ENCODE peak calls at places on chromosomes 16 and 17, in nine cellular contexts. T is left ventricle myocardium inferior; A is psoas muscle; U is cardiac muscle cell; Z is CD8-positive, alpha-beta memory T cell; B is MM.1S; R is thoracic aorta; D is NT2/D1; H is SJSA1. K is an unnamed sample.

GRCh38 chr16:64586756-64587155 is 535.1 kb downstream of the CDH11 start:
- DNase-seq in T (no peak), A (no peak), U (peak; percentile 41), Z (no peak), B (no peak), R (no peak), D (no peak), H (no peak), K (no peak)

GRCh38 chr16:51834131-51834530 is 683.1 kb upstream of the SALL1 start:
- DNase-seq in T (no peak), A (no peak), U (no peak), Z (no peak), B (no peak), R (no peak), D (no peak), H (no peak), K (no peak)

GRCh38 chr16:77660311-77660710 is 62.0 kb upstream of the NUDT7 start:
- DNase-seq in T (no peak), A (no peak), U (peak; percentile 56), Z (no peak), B (no peak), R (no peak), D (peak; percentile 57), H (no peak), K (no peak)

GRCh38 chr16:70476272-70477020 is 22.1 kb downstream of the FCSK start:
- DNase-seq in T (no peak), A (no peak), U (no peak), Z (no peak), B (peak; percentile 31), R (no peak), D (no peak), H (peak; percentile 62), K (no peak)

GRCh38 chr17:64786337-64786736 is 124.2 kb upstream of the SMURF2 start:
- DNase-seq in T (no peak), A (no peak), U (no peak), Z (no peak), B (no peak), R (no peak), D (no peak), H (no peak), K (no peak)

GRCh38 chr17:55770220-55770870 is 19.5 kb downstream of the PCTP start:
- DNase-seq in T (no peak), A (no peak), U (peak; percentile 64), Z (no peak), B (peak; percentile 25), R (no peak), D (no peak), H (no peak), K (no peak)

GRCh38 chr17:77322534-77323412 is 182.0 kb downstream of the SEC14L1 start:
- DNase-seq in T (peak; percentile 83), A (peak; percentile 92), U (peak; percentile 55), Z (no peak), B (no peak), R (peak; percentile 90), D (peak; percentile 44), H (peak; percentile 100), K (no peak)

GRCh38 chr17:29571883-29572681 is 3.6 kb downstream of the TP53I13 start:
- DNase-seq in T (peak; percentile 35), A (no peak), U (no peak), Z (no peak), B (no peak), R (no peak), D (no peak), H (no peak), K (no peak)

GRCh38 chr17:78818932-78819331 is 21.7 kb downstream of the USP36 start:
- DNase-seq in T (no peak), A (peak; percentile 30), U (no peak), Z (peak; percentile 54), B (no peak), R (no peak), D (no peak), H (no peak), K (peak; percentile 48)

GRCh38 chr16:22728167-22728836 is 85.7 kb upstream of the HS3ST2 start:
- DNase-seq in T (no peak), A (no peak), U (no peak), Z (no peak), B (no peak), R (no peak), D (no peak), H (no peak), K (no peak)

GRCh38 chr17:73288534-73289302 is 23.1 kb downstream of the CDC42EP4 start:
- DNase-seq in T (peak; percentile 76), A (peak; percentile 61), U (no peak), Z (no peak), B (no peak), R (no peak), D (no peak), H (no peak), K (no peak)

GRCh38 chr16:27320261-27321012 is 6.7 kb downstream of the IL4R start:
- DNase-seq in T (no peak), A (no peak), U (no peak), Z (no peak), B (no peak), R (no peak), D (no peak), H (no peak), K (no peak)

GRCh38 chr17:79633937-79634813 is 23.3 kb upstream of the RBFOX3 start:
- DNase-seq in T (peak; percentile 6), A (peak; percentile 27), U (no peak), Z (no peak), B (no peak), R (no peak), D (no peak), H (peak; percentile 40), K (no peak)

GRCh38 chr17:4604111-4604644 is 19.8 kb downstream of the SMTNL2 start:
- DNase-seq in T (peak; percentile 84), A (peak; percentile 94), U (peak; percentile 83), Z (no peak), B (no peak), R (no peak), D (no peak), H (no peak), K (no peak)

GRCh38 chr17:50476545-50477315 is 1.9 kb upstream of the RSAD1 start:
- DNase-seq in T (no peak), A (no peak), U (no peak), Z (no peak), B (no peak), R (no peak), D (no peak), H (no peak), K (no peak)

GRCh38 chr17:40561871-40562611 is 3.2 kb downstream of the CCR7 start:
- DNase-seq in T (no peak), A (peak; percentile 34), U (no peak), Z (peak; percentile 28), B (peak; percentile 71), R (no peak), D (no peak), H (peak; percentile 31), K (no peak)

GRCh38 chr17:47694818-47695663 is 1.1 kb downstream of the TBKBP1 start:
- DNase-seq in T (peak; percentile 75), A (peak; percentile 84), U (peak; percentile 56), Z (peak; percentile 34), B (no peak), R (peak; percentile 38), D (no peak), H (peak; percentile 54), K (no peak)

GRCh38 chr16:81838794-81839193 is 59.7 kb downstream of the PLCG2 start:
- DNase-seq in T (no peak), A (no peak), U (no peak), Z (no peak), B (no peak), R (no peak), D (no peak), H (no peak), K (no peak)

DNA sequence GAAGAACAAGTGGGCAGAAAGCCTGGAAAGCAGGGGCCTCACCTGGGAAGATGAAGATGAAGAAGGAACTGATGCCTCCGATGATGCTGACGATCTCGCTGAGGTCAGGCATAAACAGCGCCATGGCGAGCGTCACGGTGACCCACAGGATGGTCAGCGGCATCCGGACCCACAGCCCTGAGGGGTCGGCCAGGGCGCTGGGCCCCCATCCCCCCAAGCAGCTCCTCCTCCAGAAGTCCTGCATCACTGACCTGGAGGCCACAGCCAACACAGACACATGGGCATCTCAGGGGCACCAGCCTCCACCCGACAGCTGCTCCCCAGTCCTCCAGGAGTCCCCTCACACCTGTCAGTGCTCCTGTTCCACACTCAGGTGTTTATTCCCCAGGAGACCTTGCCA is 26.1 kb downstream of the SLC38A8 start:
- DNase-seq in T (no peak), A (no peak), U (no peak), Z (no peak), B (no peak), R (no peak), D (no peak), H (no peak), K (no peak)
- H3K9me3 ChIP-seq in T (peaks cover 9% of the 10 kb centered on the region), A (peaks cover 1% of the 10 kb centered on the region), U (no peaks in the 10 kb centered on the region), Z (no peaks in the 10 kb centered on the region), B (no peaks in the 10 kb centered on the region), R (peaks cover 9% of the 10 kb centered on the region), D (peaks cover 8% of the 10 kb centered on the region), H (peaks cover 12% of the 10 kb centered on the region), K (no peaks in the 10 kb centered on the region)

GRCh38 chr17:54270499-54270898 is 447.8 kb downstream of the KIF2B start:
- DNase-seq in T (no peak), A (no peak), U (no peak), Z (no peak), B (no peak), R (no peak), D (no peak), H (no peak), K (no peak)

DNA sequence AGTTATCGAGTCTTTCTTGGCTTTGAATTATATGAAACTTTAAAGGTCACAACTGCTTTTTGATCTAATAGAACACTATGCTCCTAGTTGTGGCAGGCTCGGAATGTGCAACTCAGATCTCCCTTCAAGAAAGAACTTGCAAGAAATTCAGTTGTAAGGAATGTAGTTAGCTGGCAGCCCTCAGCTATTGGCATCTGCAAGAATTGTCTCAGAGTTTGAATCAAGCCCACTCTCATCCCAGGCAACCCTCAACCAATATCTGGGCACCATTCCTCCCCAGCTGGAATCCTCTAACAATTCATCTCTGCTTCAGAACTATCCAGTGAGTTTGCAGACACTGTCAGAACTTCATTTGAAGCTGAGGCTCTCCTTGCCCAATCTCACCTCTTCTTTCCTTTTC is 447.2 kb downstream of the KIF2B start:
- DNase-seq in T (no peak), A (no peak), U (no peak), Z (no peak), B (no peak), R (no peak), D (no peak), H (no peak), K (no peak)
- H3K9me3 ChIP-seq in T (peaks cover 15% of the 10 kb centered on the region), A (no peaks in the 10 kb centered on the region), U (no peaks in the 10 kb centered on the region), Z (no peaks in the 10 kb centered on the region), B (no peaks in the 10 kb centered on the region), R (no peaks in the 10 kb centered on the region), D (no peaks in the 10 kb centered on the region), H (peaks cover 21% of the 10 kb centered on the region), K (no peaks in the 10 kb centered on the region)

GRCh38 chr17:52965856-52966255 is 807.3 kb upstream of the CA10 start:
- DNase-seq in T (no peak), A (no peak), U (no peak), Z (no peak), B (no peak), R (no peak), D (no peak), H (no peak), K (no peak)
- H3K9me3 ChIP-seq in T (no peaks in the 10 kb centered on the region), A (no peaks in the 10 kb centered on the region), U (no peaks in the 10 kb centered on the region), Z (no peaks in the 10 kb centered on the region), B (no peaks in the 10 kb centered on the region), R (no peaks in the 10 kb centered on the region), D (no peaks in the 10 kb centered on the region), H (no peaks in the 10 kb centered on the region), K (no peaks in the 10 kb centered on the region)

DNA sequence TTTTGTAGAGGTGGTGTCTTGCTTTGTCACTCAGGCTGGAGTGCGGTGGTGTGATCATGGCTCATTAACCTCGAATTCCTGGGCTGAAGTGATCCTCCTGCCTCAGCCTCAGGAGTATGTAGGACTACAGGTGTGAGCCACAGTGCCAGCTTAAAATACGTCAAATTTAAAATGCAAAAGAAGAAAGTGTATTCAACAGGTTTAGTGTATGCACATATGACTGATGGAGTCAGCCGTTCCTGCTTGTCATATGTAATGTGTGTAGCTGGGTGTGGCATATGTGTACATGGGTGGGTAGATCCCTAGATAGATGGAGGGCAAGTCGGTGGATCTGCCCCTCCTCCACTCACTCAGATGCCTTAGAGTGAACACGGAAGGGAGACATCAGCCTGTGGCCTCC is 111.0 kb downstream of the RPTOR start:
- DNase-seq in T (no peak), A (peak; percentile 2), U (no peak), Z (no peak), B (no peak), R (no peak), D (no peak), H (no peak), K (no peak)
- H3K9me3 ChIP-seq in T (peaks cover 26% of the 10 kb centered on the region), A (peaks cover 6% of the 10 kb centered on the region), U (no peaks in the 10 kb centered on the region), Z (no peaks in the 10 kb centered on the region), B (no peaks in the 10 kb centered on the region), R (peaks cover 6% of the 10 kb centered on the region), D (no peaks in the 10 kb centered on the region), H (peaks cover 4% of the 10 kb centered on the region), K (no peaks in the 10 kb centered on the region)